ENCODE peak calls at places on chromosomes 12 and 14, in nine cellular contexts. M, U, L, E, W, A, R, S and P are unnamed samples.

GRCh38 chr14:106657460-106657859 is 1131.1 kb downstream of the TMEM121 start:
- DNase-seq in M (no peak), U (no peak), L (no peak), E (peak), W (peak), A (no peak), R (peak), S (peak), P (no peak)

GRCh38 chr14:71322660-71323250 is 415.5 kb downstream of the PCNX1 start:
- DNase-seq in M (peak), U (peak), L (no peak), E (no peak), W (peak), A (no peak), R (peak), S (no peak), P (peak)

GRCh38 chr14:24425704-24426103 is 3.8 kb downstream of the CBLN3 start:
- DNase-seq in M (peak), U (peak), L (no peak), E (no peak), W (no peak), A (no peak), R (no peak), S (no peak), P (peak)

GRCh38 chr12:14958361-14959125 is 2.9 kb downstream of the ARHGDIB start:
- DNase-seq in M (no peak), U (no peak), L (no peak), E (no peak), W (no peak), A (no peak), R (no peak), S (no peak), P (no peak)

GRCh38 chr12:115037830-115038229 is 353.9 kb upstream of the TBX3 start:
- DNase-seq in M (peak), U (peak), L (no peak), E (no peak), W (no peak), A (no peak), R (no peak), S (no peak), P (no peak)

GRCh38 chr14:91177073-91177796 is 63.4 kb downstream of the DGLUCY start:
- DNase-seq in M (peak), U (peak), L (peak), E (peak), W (peak), A (peak), R (peak), S (peak), P (peak)

GRCh38 chr12:4270670-4271432 is 2.7 kb upstream of the CCND2 start:
- DNase-seq in M (no peak), U (peak), L (peak), E (peak), W (peak), A (no peak), R (no peak), S (peak), P (peak)

GRCh38 chr12:1007276-1007675 is 16.3 kb downstream of the ERC1 start:
- DNase-seq in M (no peak), U (no peak), L (no peak), E (no peak), W (no peak), A (no peak), R (no peak), S (no peak), P (no peak)

GRCh38 chr12:111363578-111363977 is 5.3 kb downstream of the PHETA1 start:
- DNase-seq in M (peak), U (peak), L (no peak), E (no peak), W (no peak), A (peak), R (no peak), S (no peak), P (peak)

GRCh38 chr12:121248611-121249010 is 38.7 kb downstream of the P2RX4 start:
- DNase-seq in M (no peak), U (no peak), L (no peak), E (no peak), W (peak), A (no peak), R (peak), S (peak), P (no peak)

GRCh38 chr12:84912191-84913142 is at the start of gene SLC6A15:
- DNase-seq in M (peak), U (peak), L (peak), E (no peak), W (peak), A (no peak), R (no peak), S (peak), P (peak)

GRCh38 chr12:48954781-48955501 is 2.3 kb downstream of the ARF3 start:
- DNase-seq in M (no peak), U (no peak), L (no peak), E (no peak), W (no peak), A (no peak), R (no peak), S (no peak), P (no peak)

GRCh38 chr14:103625361-103626095 is 3.5 kb upstream of the KLC1 start:
- DNase-seq in M (no peak), U (no peak), L (no peak), E (peak), W (peak), A (no peak), R (no peak), S (peak), P (no peak)

GRCh38 chr14:49641697-49642129 is 6.7 kb upstream of the DNAAF2 start:
- DNase-seq in M (peak), U (peak), L (no peak), E (no peak), W (no peak), A (no peak), R (no peak), S (peak), P (peak)

GRCh38 chr12:82862069-82862841 is 175.5 kb downstream of the TMTC2 start:
- DNase-seq in M (peak), U (peak), L (no peak), E (no peak), W (no peak), A (peak), R (no peak), S (no peak), P (no peak)

GRCh38 chr14:80570930-80571298 is 359.6 kb upstream of the DIO2 start:
- DNase-seq in M (no peak), U (no peak), L (no peak), E (no peak), W (no peak), A (no peak), R (no peak), S (no peak), P (no peak)